ENCODE peak calls at places on chromosomes 4 and X, in five cellular contexts. L is ovary; G is RWPE1; S is CD8-positive, alpha-beta T cell; U is lung. J is an unnamed sample.

GRCh38 chrX:16712116-16712824 is at the start of gene CTPS2:
- DNase-seq in L (peak), G (peak), S (peak), U (peak), J (peak)

GRCh38 chr4:88823058-88823919 is 125.7 kb upstream of the NAP1L5 start:
- DNase-seq in L (peak), G (peak), S (peak), U (peak), J (peak)

GRCh38 chr4:24845884-24846283 is 50.5 kb downstream of the SOD3 start:
- DNase-seq in L (no peak), G (no peak), S (no peak), U (no peak), J (no peak)

GRCh38 chr4:91958651-91959050 is 345.1 kb upstream of the GRID2 start:
- DNase-seq in L (no peak), G (no peak), S (no peak), U (no peak), J (no peak)

GRCh38 chrX:70292788-70293187 is 2.9 kb downstream of the KIF4A start:
- DNase-seq in L (no peak), G (no peak), S (no peak), U (no peak), J (no peak)

GRCh38 chr4:102420563-102421221 is 75.4 kb upstream of the SLC39A8 start:
- DNase-seq in L (no peak), G (no peak), S (no peak), U (no peak), J (no peak)

GRCh38 chr4:109548655-109549054 is 11.4 kb upstream of the MCUB start:
- DNase-seq in L (no peak), G (peak), S (no peak), U (peak), J (no peak)

GRCh38 chr4:2786794-2787229 is 6.1 kb upstream of the SH3BP2 start:
- DNase-seq in L (no peak), G (no peak), S (no peak), U (no peak), J (no peak)

GRCh38 chrX:104098151-104098808 is 14.0 kb upstream of the ZCCHC18 start:
- DNase-seq in L (peak), G (peak), S (peak), U (no peak), J (no peak)

GRCh38 chr4:95181446-95182306 is 367.1 kb downstream of the UNC5C start:
- DNase-seq in L (no peak), G (no peak), S (no peak), U (no peak), J (no peak)
- H3K27ac ChIP-seq in L (no peak), G (no peak), S (no peak), U (no peak), J (peak)

DNA sequence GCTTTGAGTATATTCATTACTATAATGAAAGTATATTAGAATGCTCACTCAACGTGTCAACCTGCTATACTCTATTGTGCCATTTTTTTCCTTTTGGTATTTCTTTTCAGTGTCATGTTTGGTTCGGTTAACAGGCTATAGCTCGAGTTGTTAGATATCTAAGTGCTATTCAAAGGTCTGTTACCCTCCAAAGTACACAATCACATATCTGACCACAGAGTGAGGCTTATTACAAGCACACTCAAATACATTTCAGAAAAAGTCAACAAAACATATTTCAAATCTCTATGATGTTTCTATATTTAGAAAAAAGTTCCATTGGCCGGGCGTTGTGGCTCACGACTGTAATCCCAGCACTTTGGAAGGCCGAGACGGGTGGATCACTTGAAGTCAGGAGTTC is 32.8 kb downstream of the WNK3 start:
- DNase-seq in L (no peak), G (no peak), S (no peak), U (no peak), J (no peak)
- H3K27ac ChIP-seq in L (no peak), G (no peak), S (no peak), U (no peak), J (no peak)

GRCh38 chrX:3549442-3549875 is 164.0 kb downstream of the PRKX start:
- DNase-seq in L (no peak), G (no peak), S (no peak), U (no peak), J (no peak)
- H3K27ac ChIP-seq in L (no peak), G (peak), S (no peak), U (peak), J (no peak)

DNA sequence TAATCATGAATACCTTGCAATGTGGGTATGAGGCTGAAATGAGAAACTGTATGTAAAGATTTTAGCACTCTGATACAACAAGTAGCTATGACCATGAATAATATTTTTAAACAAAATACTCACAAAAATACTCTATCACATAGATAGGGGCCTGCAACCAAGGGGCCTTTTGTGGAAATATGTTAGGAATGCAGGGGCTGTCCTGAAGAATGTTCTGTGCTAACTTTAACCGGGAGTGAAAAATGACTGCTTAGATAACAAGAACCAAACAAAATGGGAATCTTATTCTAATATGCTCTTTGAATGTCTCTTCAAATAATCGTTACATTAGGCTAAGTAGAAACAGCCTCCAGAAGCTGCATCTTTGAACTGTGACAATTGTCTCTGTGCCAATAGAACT is 37.9 kb upstream of the GYPA start:
- DNase-seq in L (no peak), G (no peak), S (no peak), U (no peak), J (no peak)
- H3K27ac ChIP-seq in L (no peak), G (no peak), S (no peak), U (no peak), J (no peak)

GRCh38 chrX:135388841-135389240 is 32.9 kb upstream of the SMIM10L2A start:
- DNase-seq in L (no peak), G (no peak), S (no peak), U (no peak), J (no peak)
- H3K27ac ChIP-seq in L (no peak), G (no peak), S (no peak), U (no peak), J (no peak)